ENCODE peak calls at places on chromosomes 4 and X, in four cellular contexts. V, R, T and Q are unnamed samples.

GRCh38 chrX:2855761-2856160 is 27.0 kb downstream of the GYG2 start:
- DNase-seq in V (no peak), R (no peak), T (no peak), Q (no peak)

GRCh38 chrX:68232206-68232605 is 201.1 kb downstream of the OPHN1 start:
- DNase-seq in V (no peak), R (no peak), T (no peak), Q (no peak)

GRCh38 chr4:169968999-169969398 is 57.2 kb downstream of the MFAP3L start:
- DNase-seq in V (no peak), R (no peak), T (no peak), Q (no peak)

GRCh38 chr4:39118034-39118658 is 56.1 kb downstream of the KLHL5 start:
- DNase-seq in V (no peak), R (no peak), T (no peak), Q (no peak)

GRCh38 chrX:44935640-44936039 is 62.7 kb downstream of the KDM6A start:
- DNase-seq in V (no peak), R (peak), T (no peak), Q (no peak)

GRCh38 chrX:134236690-134237362 is at the start of gene CCDC160:
- DNase-seq in V (no peak), R (peak), T (peak), Q (no peak)

GRCh38 chr4:30386266-30386895 is 333.8 kb upstream of the PCDH7 start:
- DNase-seq in V (no peak), R (no peak), T (no peak), Q (no peak)

GRCh38 chr4:23861897-23862296 is 27.9 kb downstream of the PPARGC1A start:
- DNase-seq in V (no peak), R (no peak), T (no peak), Q (no peak)

GRCh38 chrX:112696506-112696905 is 16.8 kb upstream of the LHFPL1 start:
- DNase-seq in V (no peak), R (no peak), T (no peak), Q (no peak)

GRCh38 chr4:162841769-162842168 is 324.9 kb downstream of the NAF1 start:
- DNase-seq in V (no peak), R (no peak), T (no peak), Q (no peak)

GRCh38 chr4:126658391-126658790 is 974.4 kb upstream of the INTU start:
- DNase-seq in V (no peak), R (no peak), T (no peak), Q (no peak)

GRCh38 chr4:147799986-147800555 is 68.2 kb downstream of the ARHGAP10 start:
- DNase-seq in V (peak), R (no peak), T (no peak), Q (peak)

DNA sequence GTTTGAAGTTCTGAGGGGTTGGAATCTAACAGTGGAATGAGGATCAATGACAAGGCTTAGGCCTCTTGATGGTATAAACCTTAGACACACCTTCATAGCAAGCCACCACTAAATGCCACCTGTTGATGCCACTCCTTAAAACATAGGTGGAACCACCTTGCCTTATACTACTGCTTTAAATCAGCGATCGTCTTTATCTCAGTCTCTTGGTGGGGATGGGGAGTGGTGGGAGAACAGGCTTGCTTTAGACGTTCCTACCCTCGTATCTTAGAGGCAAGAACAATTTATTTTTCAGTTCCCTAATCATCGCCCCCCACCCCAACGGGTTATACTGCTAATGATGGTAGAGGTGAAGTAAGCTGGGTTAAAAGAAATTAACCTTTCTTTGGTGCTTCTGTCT is 1.3 kb downstream of the RAB33B start:
- DNase-seq in V (no peak), R (no peak), T (no peak), Q (no peak)
- H3K4me3 ChIP-seq in V (peak), R (peak), T (peak), Q (peak)

GRCh38 chrX:57821703-57822375 is 88.4 kb downstream of the ZXDA start:
- DNase-seq in V (peak), R (peak), T (no peak), Q (no peak)
- H3K4me3 ChIP-seq in V (no peak), R (no peak), T (peak), Q (no peak)

DNA sequence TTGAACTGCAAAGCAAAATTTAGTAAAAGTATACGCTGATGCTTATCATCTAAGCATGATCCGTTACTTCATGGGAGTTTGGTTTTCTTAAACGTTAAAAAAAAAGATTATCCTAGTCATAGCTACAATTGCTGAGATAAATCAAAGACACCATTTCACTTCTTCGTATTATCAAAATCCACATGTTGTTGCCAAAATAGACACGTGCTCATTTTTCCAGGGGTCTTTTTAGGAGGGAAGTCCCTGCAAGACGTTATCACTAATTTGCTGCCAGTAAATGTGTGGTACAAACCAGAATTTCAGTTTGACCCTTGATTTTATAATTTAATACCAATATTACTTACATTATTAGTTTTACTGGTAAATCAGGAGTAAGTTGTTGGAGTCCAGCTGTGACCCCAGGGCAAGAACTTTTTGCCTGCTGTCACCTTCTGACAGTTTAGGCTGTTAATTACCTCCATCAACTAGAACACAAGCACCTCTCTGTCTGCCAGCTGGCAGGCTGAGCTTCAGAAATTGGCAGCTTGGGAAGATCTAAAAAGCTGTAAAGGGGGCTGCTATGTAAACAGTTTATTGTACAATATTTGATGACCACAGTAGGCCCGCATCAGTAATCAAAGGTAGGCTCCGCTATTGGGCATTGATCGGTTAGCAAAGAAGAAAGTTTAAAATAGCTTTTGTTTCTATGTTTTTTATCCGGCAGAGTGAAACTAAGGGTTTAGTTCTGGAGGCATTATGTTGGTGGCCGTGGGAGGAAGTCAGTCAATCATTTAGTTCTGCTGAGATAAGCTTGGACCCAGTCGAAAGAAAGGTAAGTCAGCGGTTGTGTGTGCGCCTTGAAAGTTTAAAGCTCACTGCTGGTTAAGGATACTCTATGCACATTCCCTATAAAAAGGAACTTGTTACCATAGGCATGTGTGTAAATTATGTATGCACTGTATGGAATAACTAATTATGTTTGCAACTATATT is 196.4 kb downstream of the FBXO8 start:
- DNase-seq in V (no peak), R (no peak), T (no peak), Q (no peak)
- H3K4me3 ChIP-seq in V (no peak), R (no peak), T (no peak), Q (no peak)

DNA sequence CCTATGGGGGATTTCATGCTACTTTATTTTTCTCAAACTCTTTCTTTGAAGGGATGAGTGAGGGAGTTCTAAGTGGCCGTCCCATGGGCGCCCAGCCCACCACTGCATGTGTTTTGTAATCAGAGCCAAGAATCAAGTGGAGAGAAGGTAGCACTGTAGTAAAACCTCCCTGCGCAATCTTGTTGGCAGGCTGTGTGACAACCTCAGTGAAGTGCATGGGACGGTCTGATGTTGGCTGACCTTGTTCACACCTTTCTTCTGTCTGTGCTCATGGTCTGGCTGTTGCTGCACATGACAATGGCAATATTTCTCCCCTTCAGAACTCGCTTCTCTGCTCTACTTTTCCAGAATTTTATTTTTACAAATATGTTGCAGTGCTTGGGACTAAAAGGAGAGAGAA is 71.2 kb upstream of the SHISA3 start:
- DNase-seq in V (no peak), R (no peak), T (no peak), Q (no peak)
- H3K4me3 ChIP-seq in V (no peak), R (no peak), T (no peak), Q (no peak)

DNA sequence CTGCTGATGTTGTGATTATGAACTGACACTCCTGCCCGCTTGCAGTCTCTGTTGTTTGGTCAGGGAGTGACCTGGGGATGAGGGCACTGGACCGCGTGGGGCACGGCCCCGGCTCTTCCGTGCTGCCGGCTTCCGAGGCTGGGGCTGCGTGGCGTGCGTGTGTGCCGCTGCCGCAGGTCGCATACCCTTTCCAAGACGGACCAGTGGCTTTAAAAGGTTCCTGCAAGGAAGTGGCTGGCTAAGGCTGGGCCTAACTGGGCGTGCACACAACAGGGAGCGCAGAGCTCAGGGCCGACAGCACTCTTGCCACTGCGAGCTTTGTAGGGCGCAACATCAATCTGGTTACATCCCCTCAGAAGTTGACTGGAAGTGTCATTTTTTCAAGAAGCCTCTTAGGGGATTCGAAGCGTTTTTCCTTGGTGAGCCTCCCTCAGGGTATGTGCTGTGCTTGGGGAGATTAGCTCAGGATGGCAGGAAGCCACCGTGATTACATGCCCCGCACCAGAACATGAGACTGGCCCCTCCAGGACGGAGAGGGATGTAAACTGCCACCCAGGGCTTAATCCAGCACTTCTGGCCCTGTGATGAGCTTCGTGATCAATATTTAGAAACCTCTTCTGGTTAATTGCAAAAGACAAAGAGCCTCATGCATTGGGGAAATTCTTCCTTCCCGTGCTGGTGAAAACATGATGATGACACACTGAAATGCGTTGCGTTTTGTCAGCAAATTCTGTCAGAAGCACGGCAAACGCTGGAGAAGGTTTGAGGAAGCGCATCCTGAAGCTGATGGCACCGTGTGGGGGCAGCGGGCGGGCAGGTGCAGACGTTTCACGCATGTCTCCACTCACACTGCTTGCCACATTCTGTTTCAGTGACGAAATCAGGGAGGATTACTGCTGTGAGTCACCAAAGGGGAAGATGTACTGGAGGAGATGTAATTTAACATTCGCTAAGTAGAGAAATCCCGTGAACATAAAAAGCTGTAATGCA is 11.1 kb downstream of the MAEA start:
- DNase-seq in V (no peak), R (no peak), T (peak), Q (no peak)
- H3K4me3 ChIP-seq in V (no peak), R (no peak), T (no peak), Q (no peak)

GRCh38 chrX:70456256-70456655 is 11.6 kb downstream of the DLG3 start:
- DNase-seq in V (no peak), R (no peak), T (no peak), Q (no peak)
- H3K4me3 ChIP-seq in V (peak), R (peak), T (no peak), Q (peak)

DNA sequence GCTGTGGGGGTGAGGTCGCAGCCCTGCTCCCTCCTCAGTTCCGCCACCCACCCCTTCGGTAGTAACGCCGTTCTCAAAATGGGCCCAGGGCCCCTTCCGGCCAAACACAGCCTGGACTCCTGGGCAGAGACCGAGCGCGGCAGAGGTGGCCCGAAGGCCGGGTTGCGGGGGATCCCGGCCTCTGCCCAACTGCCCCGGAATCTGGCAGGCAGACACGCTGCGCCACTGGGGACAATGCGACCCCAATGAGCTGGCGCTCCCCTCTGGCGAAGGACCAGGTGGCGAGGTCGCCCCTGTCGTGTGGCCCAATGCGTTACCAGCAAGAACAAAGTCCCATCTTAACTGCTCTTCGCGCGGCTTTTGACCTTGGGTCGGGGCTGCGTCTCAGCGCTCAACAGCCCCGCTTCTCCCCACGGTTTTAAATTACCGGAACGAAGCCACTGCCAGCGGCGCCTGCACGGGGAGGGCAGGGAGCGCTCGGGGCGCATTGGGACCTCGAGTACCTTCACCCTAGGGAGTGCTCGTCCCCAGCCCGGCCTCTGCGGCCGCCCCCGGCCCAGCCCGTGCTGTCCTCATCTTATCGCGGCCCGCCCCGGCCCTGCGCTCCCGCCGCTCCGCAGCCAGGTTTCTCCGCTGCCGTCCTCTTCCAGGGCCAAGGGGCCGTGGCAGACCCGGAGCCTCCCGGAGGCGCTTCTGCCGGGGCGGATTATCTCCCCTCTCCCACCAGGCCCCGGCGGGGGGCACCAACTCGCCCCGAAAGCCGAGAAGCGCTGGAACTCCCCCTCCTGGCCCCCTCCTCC is 22.2 kb upstream of the HMX1 start:
- DNase-seq in V (no peak), R (peak), T (no peak), Q (no peak)
- H3K4me3 ChIP-seq in V (no peak), R (peak), T (no peak), Q (no peak)

GRCh38 chr4:117311215-117311614 is 225.8 kb upstream of the TRAM1L1 start:
- DNase-seq in V (no peak), R (no peak), T (no peak), Q (no peak)
- H3K4me3 ChIP-seq in V (no peak), R (no peak), T (no peak), Q (no peak)

DNA sequence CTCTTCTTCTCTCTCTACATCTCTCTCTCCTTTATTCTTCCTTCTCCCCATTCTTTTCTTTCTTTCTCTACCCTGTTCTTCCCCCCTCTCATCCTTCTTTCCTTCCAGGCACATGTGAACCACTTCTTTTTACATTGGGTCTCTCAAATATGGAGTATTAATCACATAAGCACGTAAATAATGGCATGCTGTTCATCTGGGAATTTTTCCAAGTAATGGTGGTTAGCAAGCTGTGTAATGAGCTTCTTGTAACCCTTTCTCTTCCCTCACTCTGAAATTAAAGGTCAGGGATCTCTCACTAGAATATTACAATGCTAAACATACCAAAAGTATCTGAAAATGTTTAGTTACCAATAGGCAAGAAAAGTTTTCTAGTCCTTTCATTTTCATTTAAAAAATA is 239.9 kb upstream of the TEX13A start:
- DNase-seq in V (no peak), R (no peak), T (no peak), Q (no peak)
- H3K4me3 ChIP-seq in V (no peak), R (no peak), T (no peak), Q (no peak)

GRCh38 chrX:131747173-131747572 is 203.3 kb downstream of the OR13H1 start:
- DNase-seq in V (no peak), R (no peak), T (peak), Q (no peak)
- H3K4me3 ChIP-seq in V (no peak), R (no peak), T (peak), Q (peak)